ENCODE peak calls at places on chromosomes 3 and 15, in eight cellular contexts. D is mesenchymal stem cell, K is mammary epithelial cell, A is H1, T is PC-3, G is Karpas-422, W is SK-N-SH, N is endodermal cell. J is an unnamed sample. For H3K4me1, the result is how much of the 10 kb centered on the place peaks cover.

GRCh38 chr3:112773864-112774263 is 72.8 kb downstream of the CD200R1L start:
- DNase-seq in D (no peak), K (peak), A (no peak), T (peak), G (peak), W (no peak), N (no peak), J (no peak)

GRCh38 chr15:85318048-85318731 is 62.2 kb upstream of the AKAP13 start:
- DNase-seq in D (peak), K (peak), A (peak), T (peak), G (peak), W (no peak), N (no peak), J (peak)

GRCh38 chr15:61906961-61907752 is 153.1 kb downstream of the VPS13C start:
- DNase-seq in D (no peak), K (peak), A (no peak), T (peak), G (no peak), W (no peak), N (no peak), J (no peak)

GRCh38 chr15:60358935-60359672 is 38.7 kb downstream of the ANXA2 start:
- DNase-seq in D (peak), K (no peak), A (no peak), T (no peak), G (no peak), W (peak), N (no peak), J (no peak)

GRCh38 chr15:78842519-78842918 is 30.2 kb upstream of the MORF4L1 start:
- DNase-seq in D (no peak), K (no peak), A (no peak), T (no peak), G (no peak), W (no peak), N (no peak), J (no peak)

GRCh38 chr3:170997966-170998913 is 28.3 kb downstream of the SLC2A2 start:
- DNase-seq in D (peak), K (no peak), A (no peak), T (no peak), G (no peak), W (no peak), N (no peak), J (peak)

GRCh38 chr15:67004142-67004541 is 61.3 kb upstream of the SMAD3 start:
- DNase-seq in D (no peak), K (no peak), A (no peak), T (no peak), G (peak), W (no peak), N (no peak), J (no peak)

GRCh38 chr3:98722389-98722788 is 40.8 kb upstream of the ST3GAL6 start:
- DNase-seq in D (no peak), K (no peak), A (no peak), T (no peak), G (no peak), W (no peak), N (peak), J (no peak)

GRCh38 chr3:62109534-62109933 is 263.8 kb downstream of the FEZF2 start:
- DNase-seq in D (peak), K (peak), A (no peak), T (no peak), G (no peak), W (no peak), N (peak), J (no peak)

GRCh38 chr3:127078626-127079025 is 95.7 kb downstream of the PLXNA1 start:
- DNase-seq in D (no peak), K (no peak), A (no peak), T (no peak), G (no peak), W (no peak), N (no peak), J (no peak)

GRCh38 chr3:16406175-16406574 is 107.3 kb downstream of the RFTN1 start:
- DNase-seq in D (no peak), K (no peak), A (no peak), T (no peak), G (no peak), W (no peak), N (no peak), J (no peak)

GRCh38 chr3:24538891-24539290 is 44.2 kb upstream of the THRB start:
- DNase-seq in D (no peak), K (no peak), A (no peak), T (no peak), G (no peak), W (no peak), N (no peak), J (peak)

GRCh38 chr15:23564798-23565394 is 578 bp upstream of the MKRN3 start:
- DNase-seq in D (no peak), K (no peak), A (no peak), T (no peak), G (no peak), W (peak), N (no peak), J (no peak)

GRCh38 chr3:13540332-13540995 is 8.5 kb upstream of the FBLN2 start:
- DNase-seq in D (peak), K (no peak), A (no peak), T (no peak), G (no peak), W (no peak), N (no peak), J (peak)
- H3K9ac ChIP-seq in D (peak), K (no peak), A (no peak), T (no peak), G (no peak), W (no peak), N (no peak), J (no peak)

GRCh38 chr15:64634576-64635485 is 140.6 kb downstream of the RBPMS2 start:
- DNase-seq in D (peak), K (no peak), A (peak), T (no peak), G (peak), W (no peak), N (peak), J (no peak)
- H3K4me1 ChIP-seq in D (under half), K (under half), A (under half), T (under half), G (half or more), W (under half), N (under half), J (under half)

DNA sequence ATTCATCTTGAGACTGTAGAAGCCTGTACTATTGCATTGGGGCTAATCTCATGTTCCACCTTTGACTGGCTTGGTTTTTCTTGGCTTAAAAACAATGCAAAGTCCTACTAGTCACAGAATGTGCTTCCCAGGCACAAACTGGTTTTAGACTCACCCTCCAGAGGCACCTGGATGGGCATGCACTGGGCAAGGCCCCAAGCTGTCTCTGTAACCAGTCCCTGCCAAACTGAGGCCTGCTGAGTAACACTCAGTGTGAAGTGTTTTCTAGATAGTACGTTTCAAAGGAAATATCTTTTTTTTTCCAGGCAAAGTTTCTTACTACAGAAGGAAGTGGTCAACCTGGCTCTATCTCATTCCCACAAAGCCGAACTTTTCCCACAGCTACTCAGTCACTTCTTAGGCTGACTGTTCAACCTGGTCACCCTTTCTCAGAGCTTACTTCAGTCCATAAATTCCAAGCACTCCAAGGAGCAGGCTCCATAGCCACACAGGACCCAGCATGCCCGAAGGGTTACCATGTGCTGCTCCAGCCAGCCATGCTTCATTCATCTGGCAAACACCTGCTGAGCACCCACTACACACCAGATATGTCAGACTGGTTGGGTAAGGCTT is 57.4 kb downstream of the NPTN start:
- DNase-seq in D (no peak), K (peak), A (no peak), T (no peak), G (no peak), W (no peak), N (no peak), J (no peak)
- H3K9ac ChIP-seq in D (no peak), K (peak), A (no peak), T (no peak), G (no peak), W (no peak), N (no peak), J (no peak)

GRCh38 chr3:86958534-86958933 is 32.4 kb downstream of the VGLL3 start:
- DNase-seq in D (peak), K (peak), A (no peak), T (peak), G (no peak), W (no peak), N (no peak), J (no peak)
- H3K4me1 ChIP-seq in D (under half), K (under half), A (under half), T (under half), G (under half), W (under half), N (under half), J (under half)

DNA sequence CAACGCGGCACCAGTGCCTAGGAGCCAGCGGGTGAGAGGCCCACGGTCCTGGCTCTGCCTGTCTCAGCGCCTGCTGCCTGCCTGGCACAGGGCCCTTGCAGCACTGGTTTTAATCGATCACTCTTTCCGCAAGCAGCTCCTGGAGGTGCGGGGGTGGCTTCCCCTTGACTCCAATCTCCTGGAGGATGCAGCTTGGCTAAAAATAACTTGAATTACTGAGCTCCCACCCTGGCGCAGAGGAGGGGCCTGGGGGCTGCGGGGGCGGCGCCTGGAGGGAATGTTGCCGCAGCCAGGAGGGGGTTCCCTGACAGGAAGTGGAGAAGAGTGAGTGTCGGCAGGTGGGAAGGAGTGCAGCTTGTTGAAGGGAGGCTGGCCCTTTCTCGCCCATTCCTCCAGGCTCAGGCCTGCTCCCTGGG is 9.9 kb upstream of the RPL29 start:
- DNase-seq in D (peak), K (peak), A (peak), T (no peak), G (no peak), W (peak), N (peak), J (no peak)
- H3K9ac ChIP-seq in D (no peak), K (no peak), A (no peak), T (no peak), G (no peak), W (peak), N (no peak), J (no peak)

GRCh38 chr3:37138816-37139215 is 35.6 kb downstream of the LRRFIP2 start:
- DNase-seq in D (no peak), K (no peak), A (no peak), T (peak), G (no peak), W (no peak), N (no peak), J (no peak)

GRCh38 chr3:37132334-37132733 is 42.0 kb downstream of the LRRFIP2 start:
- DNase-seq in D (no peak), K (no peak), A (no peak), T (no peak), G (no peak), W (no peak), N (no peak), J (no peak)

GRCh38 chr3:37136067-37136466 is 38.3 kb downstream of the LRRFIP2 start:
- DNase-seq in D (no peak), K (no peak), A (no peak), T (no peak), G (no peak), W (no peak), N (no peak), J (no peak)

GRCh38 chr3:37137516-37137915 is 36.9 kb downstream of the LRRFIP2 start:
- DNase-seq in D (no peak), K (no peak), A (no peak), T (no peak), G (no peak), W (no peak), N (no peak), J (no peak)

GRCh38 chr3:37135561-37135960 is 38.8 kb downstream of the LRRFIP2 start:
- DNase-seq in D (no peak), K (no peak), A (no peak), T (no peak), G (no peak), W (no peak), N (no peak), J (no peak)
- H3K4me1 ChIP-seq in D (under half), K (under half), A (under half), T (under half), G (under half), W (under half), N (under half), J (under half)

GRCh38 chr3:194672876-194673275 is 885 bp upstream of the LSG1 start:
- DNase-seq in D (no peak), K (no peak), A (no peak), T (no peak), G (no peak), W (no peak), N (no peak), J (no peak)

GRCh38 chr3:194673761-194674160 is 1.8 kb upstream of the LSG1 start:
- DNase-seq in D (no peak), K (no peak), A (no peak), T (no peak), G (no peak), W (no peak), N (no peak), J (no peak)

GRCh38 chr3:194671900-194672808 is at the start of gene LSG1:
- DNase-seq in D (peak), K (peak), A (peak), T (peak), G (peak), W (peak), N (peak), J (peak)

GRCh38 chr3:194675081-194675640 is 3.2 kb upstream of the LSG1 start:
- DNase-seq in D (no peak), K (peak), A (no peak), T (no peak), G (no peak), W (no peak), N (no peak), J (no peak)

GRCh38 chr3:194671511-194671899 is 486 bp downstream of the LSG1 start:
- DNase-seq in D (peak), K (peak), A (no peak), T (peak), G (peak), W (peak), N (no peak), J (no peak)
- H3K9ac ChIP-seq in D (peak), K (peak), A (peak), T (peak), G (peak), W (peak), N (peak), J (peak)